ENCODE peak calls at places on chromosomes 6 and 20, in ten cellular contexts. One of them, this sample, is unnamed.

GRCh38 chr20:63538204-63539091 is 1.3 kb upstream of the PTK6 start:
- DNase-seq in esophagus muscularis mucosa: no peak
- DNase-seq in foreskin keratinocyte: no peak
- DNase-seq in tibial nerve: no peak
- DNase-seq in body of pancreas: peak; percentile 98
- DNase-seq in activated B cell treated with CpG ODN at 0.5 μM for 24 hours: no peak
- DNase-seq in lower lobe of right lung: peak; percentile 86
- DNase-seq in psoas muscle: no peak
- DNase-seq in B cell: no peak
- DNase-seq in fibroblast of mammary gland: peak; percentile 46
- DNase-seq in this sample: no peak

GRCh38 chr6:156839591-156840001 is 62.4 kb downstream of the ARID1B start:
- DNase-seq in foreskin keratinocyte: no peak
- DNase-seq in esophagus muscularis mucosa: no peak
- DNase-seq in B cell: no peak
- DNase-seq in psoas muscle: no peak
- DNase-seq in body of pancreas: peak; percentile 22
- DNase-seq in fibroblast of mammary gland: peak; percentile 92
- DNase-seq in tibial nerve: no peak
- DNase-seq in activated B cell treated with CpG ODN at 0.5 μM for 24 hours: no peak
- DNase-seq in lower lobe of right lung: no peak
- DNase-seq in this sample: no peak

GRCh38 chr6:72246926-72247325 is 360.6 kb downstream of the RIMS1 start:
- DNase-seq in activated B cell treated with CpG ODN at 0.5 μM for 24 hours: no peak
- DNase-seq in tibial nerve: no peak
- DNase-seq in B cell: no peak
- DNase-seq in lower lobe of right lung: no peak
- DNase-seq in fibroblast of mammary gland: no peak
- DNase-seq in foreskin keratinocyte: no peak
- DNase-seq in body of pancreas: peak; percentile 14
- DNase-seq in psoas muscle: no peak
- DNase-seq in esophagus muscularis mucosa: no peak
- DNase-seq in this sample: no peak

GRCh38 chr20:25389381-25389857 is 1.2 kb downstream of the ABHD12 start:
- DNase-seq in foreskin keratinocyte: peak; percentile 38
- DNase-seq in esophagus muscularis mucosa: no peak
- DNase-seq in lower lobe of right lung: no peak
- DNase-seq in body of pancreas: no peak
- DNase-seq in fibroblast of mammary gland: peak; percentile 52
- DNase-seq in B cell: no peak
- DNase-seq in psoas muscle: no peak
- DNase-seq in activated B cell treated with CpG ODN at 0.5 μM for 24 hours: no peak
- DNase-seq in tibial nerve: no peak
- DNase-seq in this sample: no peak

GRCh38 chr20:61937146-61937962 is 128.3 kb downstream of the TAF4 start:
- DNase-seq in fibroblast of mammary gland: no peak
- DNase-seq in B cell: no peak
- DNase-seq in foreskin keratinocyte: no peak
- DNase-seq in activated B cell treated with CpG ODN at 0.5 μM for 24 hours: no peak
- DNase-seq in psoas muscle: peak; percentile 34
- DNase-seq in body of pancreas: no peak
- DNase-seq in lower lobe of right lung: peak; percentile 27
- DNase-seq in tibial nerve: peak; percentile 5
- DNase-seq in esophagus muscularis mucosa: no peak
- DNase-seq in this sample: no peak

GRCh38 chr6:1789092-1789491 is 179.4 kb downstream of the FOXC1 start:
- DNase-seq in body of pancreas: no peak
- DNase-seq in esophagus muscularis mucosa: no peak
- DNase-seq in foreskin keratinocyte: no peak
- DNase-seq in activated B cell treated with CpG ODN at 0.5 μM for 24 hours: no peak
- DNase-seq in fibroblast of mammary gland: peak; percentile 63
- DNase-seq in tibial nerve: no peak
- DNase-seq in B cell: no peak
- DNase-seq in lower lobe of right lung: no peak
- DNase-seq in psoas muscle: no peak
- DNase-seq in this sample: no peak

GRCh38 chr20:60046011-60046413 is 87.8 kb downstream of the CDH26 start:
- DNase-seq in body of pancreas: no peak
- DNase-seq in lower lobe of right lung: no peak
- DNase-seq in psoas muscle: no peak
- DNase-seq in activated B cell treated with CpG ODN at 0.5 μM for 24 hours: no peak
- DNase-seq in tibial nerve: no peak
- DNase-seq in foreskin keratinocyte: no peak
- DNase-seq in esophagus muscularis mucosa: no peak
- DNase-seq in B cell: no peak
- DNase-seq in fibroblast of mammary gland: peak; percentile 12
- DNase-seq in this sample: no peak

GRCh38 chr20:54928564-54928963 is 453.2 kb downstream of the DOK5 start:
- DNase-seq in body of pancreas: no peak
- DNase-seq in foreskin keratinocyte: no peak
- DNase-seq in B cell: no peak
- DNase-seq in tibial nerve: no peak
- DNase-seq in esophagus muscularis mucosa: no peak
- DNase-seq in lower lobe of right lung: no peak
- DNase-seq in fibroblast of mammary gland: no peak
- DNase-seq in psoas muscle: no peak
- DNase-seq in activated B cell treated with CpG ODN at 0.5 μM for 24 hours: no peak
- DNase-seq in this sample: no peak

GRCh38 chr20:63496404-63497120 is 2.3 kb downstream of the EEF1A2 start:
- DNase-seq in B cell: no peak
- DNase-seq in esophagus muscularis mucosa: no peak
- DNase-seq in tibial nerve: no peak
- DNase-seq in body of pancreas: no peak
- DNase-seq in foreskin keratinocyte: peak; percentile 22
- DNase-seq in fibroblast of mammary gland: no peak
- DNase-seq in activated B cell treated with CpG ODN at 0.5 μM for 24 hours: no peak
- DNase-seq in lower lobe of right lung: no peak
- DNase-seq in psoas muscle: peak; percentile 59
- DNase-seq in this sample: no peak

GRCh38 chr20:20525756-20526155 is 157.9 kb downstream of the INSM1 start:
- DNase-seq in fibroblast of mammary gland: no peak
- DNase-seq in lower lobe of right lung: no peak
- DNase-seq in B cell: no peak
- DNase-seq in esophagus muscularis mucosa: no peak
- DNase-seq in tibial nerve: no peak
- DNase-seq in foreskin keratinocyte: no peak
- DNase-seq in psoas muscle: no peak
- DNase-seq in activated B cell treated with CpG ODN at 0.5 μM for 24 hours: no peak
- DNase-seq in body of pancreas: no peak
- DNase-seq in this sample: no peak

GRCh38 chr6:157436944-157437336 is 56.0 kb downstream of the ZDHHC14 start:
- DNase-seq in foreskin keratinocyte: no peak
- DNase-seq in tibial nerve: no peak
- DNase-seq in psoas muscle: no peak
- DNase-seq in B cell: no peak
- DNase-seq in esophagus muscularis mucosa: no peak
- DNase-seq in lower lobe of right lung: no peak
- DNase-seq in body of pancreas: no peak
- DNase-seq in activated B cell treated with CpG ODN at 0.5 μM for 24 hours: no peak
- DNase-seq in fibroblast of mammary gland: no peak
- DNase-seq in this sample: no peak

GRCh38 chr20:9119776-9120175 is 50.9 kb downstream of the PLCB4 start:
- DNase-seq in psoas muscle: peak; percentile 63
- DNase-seq in B cell: no peak
- DNase-seq in fibroblast of mammary gland: no peak
- DNase-seq in lower lobe of right lung: no peak
- DNase-seq in activated B cell treated with CpG ODN at 0.5 μM for 24 hours: no peak
- DNase-seq in esophagus muscularis mucosa: no peak
- DNase-seq in foreskin keratinocyte: peak; percentile 87
- DNase-seq in tibial nerve: no peak
- DNase-seq in body of pancreas: peak; percentile 28
- DNase-seq in this sample: no peak

GRCh38 chr20:58169441-58169840 is 59.0 kb downstream of the ANKRD60 start:
- DNase-seq in activated B cell treated with CpG ODN at 0.5 μM for 24 hours: no peak
- DNase-seq in B cell: no peak
- DNase-seq in tibial nerve: no peak
- DNase-seq in esophagus muscularis mucosa: no peak
- DNase-seq in lower lobe of right lung: no peak
- DNase-seq in psoas muscle: no peak
- DNase-seq in fibroblast of mammary gland: peak; percentile 73
- DNase-seq in body of pancreas: no peak
- DNase-seq in foreskin keratinocyte: no peak
- DNase-seq in this sample: no peak

GRCh38 chr6:90131614-90132423 is 164.8 kb downstream of the BACH2 start:
- DNase-seq in foreskin keratinocyte: no peak
- DNase-seq in psoas muscle: peak; percentile 77
- DNase-seq in activated B cell treated with CpG ODN at 0.5 μM for 24 hours: no peak
- DNase-seq in B cell: no peak
- DNase-seq in lower lobe of right lung: no peak
- DNase-seq in body of pancreas: peak; percentile 13
- DNase-seq in fibroblast of mammary gland: peak; percentile 94
- DNase-seq in esophagus muscularis mucosa: no peak
- DNase-seq in tibial nerve: no peak
- DNase-seq in this sample: no peak

GRCh38 chr6:159062564-159062945 is 17.8 kb upstream of the TAGAP start:
- DNase-seq in B cell: peak; percentile 26
- DNase-seq in fibroblast of mammary gland: no peak
- DNase-seq in activated B cell treated with CpG ODN at 0.5 μM for 24 hours: no peak
- DNase-seq in lower lobe of right lung: no peak
- DNase-seq in psoas muscle: no peak
- DNase-seq in body of pancreas: no peak
- DNase-seq in tibial nerve: no peak
- DNase-seq in esophagus muscularis mucosa: no peak
- DNase-seq in foreskin keratinocyte: no peak
- DNase-seq in this sample: no peak

GRCh38 chr6:53411451-53411850 is 62.7 kb upstream of the ELOVL5 start:
- DNase-seq in psoas muscle: no peak
- DNase-seq in esophagus muscularis mucosa: no peak
- DNase-seq in activated B cell treated with CpG ODN at 0.5 μM for 24 hours: no peak
- DNase-seq in tibial nerve: no peak
- DNase-seq in B cell: no peak
- DNase-seq in lower lobe of right lung: no peak
- DNase-seq in foreskin keratinocyte: no peak
- DNase-seq in body of pancreas: no peak
- DNase-seq in fibroblast of mammary gland: peak; percentile 42
- DNase-seq in this sample: no peak

GRCh38 chr20:16025084-16025483 is 548.2 kb downstream of the KIF16B start:
- DNase-seq in esophagus muscularis mucosa: no peak
- DNase-seq in B cell: no peak
- DNase-seq in psoas muscle: no peak
- DNase-seq in body of pancreas: no peak
- DNase-seq in lower lobe of right lung: no peak
- DNase-seq in activated B cell treated with CpG ODN at 0.5 μM for 24 hours: no peak
- DNase-seq in foreskin keratinocyte: no peak
- DNase-seq in fibroblast of mammary gland: no peak
- DNase-seq in tibial nerve: no peak
- DNase-seq in this sample: no peak

DNA sequence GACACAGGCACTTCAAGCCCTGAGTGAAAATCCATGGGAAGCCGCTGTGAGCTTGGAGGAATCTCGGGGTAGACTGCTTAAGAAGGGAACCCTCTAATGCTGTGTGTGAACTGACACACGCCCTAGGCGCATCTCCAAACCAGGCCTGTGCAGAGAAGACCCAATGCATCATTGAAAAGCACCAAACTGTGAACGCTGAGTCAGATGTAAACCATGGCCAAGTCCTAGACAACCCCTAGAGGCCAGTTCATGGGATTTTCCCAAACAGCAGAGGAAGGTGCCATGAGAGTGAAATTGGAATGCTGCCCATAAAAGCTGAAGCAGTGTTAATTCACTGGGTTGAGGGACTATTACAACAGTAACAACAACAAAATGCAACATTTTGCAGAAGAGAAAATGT is 296.5 kb downstream of the SMOC2 start:
- DNase-seq in B cell: no peak
- DNase-seq in tibial nerve: no peak
- DNase-seq in foreskin keratinocyte: peak; percentile 7
- DNase-seq in fibroblast of mammary gland: peak; percentile 22
- DNase-seq in lower lobe of right lung: no peak
- DNase-seq in psoas muscle: no peak
- DNase-seq in body of pancreas: no peak
- DNase-seq in activated B cell treated with CpG ODN at 0.5 μM for 24 hours: no peak
- DNase-seq in esophagus muscularis mucosa: peak; percentile 62
- DNase-seq in this sample: no peak
- TF ChIP-seq CTCF in B cell: no peak
- TF ChIP-seq CTCF in tibial nerve: no peak
- TF ChIP-seq CTCF in foreskin keratinocyte: peak; percentile 31
- TF ChIP-seq CTCF in fibroblast of mammary gland: no peak
- TF ChIP-seq CTCF in lower lobe of right lung: no peak
- TF ChIP-seq CTCF in psoas muscle: no peak
- TF ChIP-seq CTCF in body of pancreas: no peak
- TF ChIP-seq CTCF in activated B cell treated with CpG ODN at 0.5 μM for 24 hours: no peak
- TF ChIP-seq CTCF in esophagus muscularis mucosa: no peak
- TF ChIP-seq CTCF in this sample: no peak

DNA sequence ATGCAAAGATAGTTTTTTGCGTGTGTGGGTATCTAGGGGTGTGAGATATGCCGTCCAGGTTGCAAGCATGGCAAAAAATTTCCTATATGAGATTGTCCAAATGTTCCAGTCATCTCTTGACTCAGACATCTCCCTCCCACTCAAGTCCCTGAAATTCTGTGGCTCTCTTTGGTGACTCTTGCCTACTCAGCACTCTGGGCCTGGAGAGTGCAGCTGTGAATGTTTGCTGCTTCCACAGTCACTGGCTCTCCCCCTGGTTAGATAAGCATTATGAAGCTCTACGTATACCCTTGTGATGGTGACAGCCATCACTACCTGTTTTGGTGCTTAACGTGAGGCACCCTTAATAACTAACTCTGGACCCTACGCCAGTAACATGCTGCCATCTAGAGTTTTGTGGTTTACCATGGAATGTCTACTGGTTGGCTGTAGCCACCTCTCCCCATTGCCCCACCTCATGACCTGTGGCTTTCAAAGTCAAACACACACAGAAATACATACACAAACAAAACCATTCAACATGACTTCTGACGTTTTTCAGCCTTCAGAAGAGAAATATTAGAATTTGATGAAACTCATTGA is 621.9 kb upstream of the CITED2 start:
- DNase-seq in lower lobe of right lung: no peak
- DNase-seq in fibroblast of mammary gland: no peak
- DNase-seq in activated B cell treated with CpG ODN at 0.5 μM for 24 hours: no peak
- DNase-seq in foreskin keratinocyte: no peak
- DNase-seq in esophagus muscularis mucosa: no peak
- DNase-seq in psoas muscle: no peak
- DNase-seq in body of pancreas: peak; percentile 25
- DNase-seq in tibial nerve: no peak
- DNase-seq in B cell: peak; percentile 29
- DNase-seq in this sample: no peak
- TF ChIP-seq CTCF in lower lobe of right lung: peak; percentile 24
- TF ChIP-seq CTCF in fibroblast of mammary gland: no peak
- TF ChIP-seq CTCF in activated B cell treated with CpG ODN at 0.5 μM for 24 hours: no peak
- TF ChIP-seq CTCF in foreskin keratinocyte: peak; percentile 35
- TF ChIP-seq CTCF in esophagus muscularis mucosa: no peak
- TF ChIP-seq CTCF in psoas muscle: peak; percentile 21
- TF ChIP-seq CTCF in body of pancreas: no peak
- TF ChIP-seq CTCF in tibial nerve: no peak
- TF ChIP-seq CTCF in B cell: no peak
- TF ChIP-seq CTCF in this sample: no peak

GRCh38 chr6:105500693-105501092 is 97.8 kb upstream of the PREP start:
- DNase-seq in psoas muscle: no peak
- DNase-seq in body of pancreas: no peak
- DNase-seq in B cell: no peak
- DNase-seq in esophagus muscularis mucosa: no peak
- DNase-seq in lower lobe of right lung: no peak
- DNase-seq in fibroblast of mammary gland: no peak
- DNase-seq in activated B cell treated with CpG ODN at 0.5 μM for 24 hours: no peak
- DNase-seq in tibial nerve: no peak
- DNase-seq in foreskin keratinocyte: no peak
- DNase-seq in this sample: no peak
- TF ChIP-seq CTCF in psoas muscle: no peak
- TF ChIP-seq CTCF in body of pancreas: no peak
- TF ChIP-seq CTCF in B cell: no peak
- TF ChIP-seq CTCF in esophagus muscularis mucosa: no peak
- TF ChIP-seq CTCF in lower lobe of right lung: no peak
- TF ChIP-seq CTCF in fibroblast of mammary gland: no peak
- TF ChIP-seq CTCF in activated B cell treated with CpG ODN at 0.5 μM for 24 hours: no peak
- TF ChIP-seq CTCF in tibial nerve: no peak
- TF ChIP-seq CTCF in foreskin keratinocyte: no peak
- TF ChIP-seq CTCF in this sample: no peak

GRCh38 chr20:36122931-36123288 is 31.6 kb upstream of the EPB41L1 start:
- DNase-seq in body of pancreas: no peak
- DNase-seq in esophagus muscularis mucosa: no peak
- DNase-seq in B cell: no peak
- DNase-seq in fibroblast of mammary gland: no peak
- DNase-seq in tibial nerve: no peak
- DNase-seq in foreskin keratinocyte: no peak
- DNase-seq in psoas muscle: no peak
- DNase-seq in lower lobe of right lung: no peak
- DNase-seq in activated B cell treated with CpG ODN at 0.5 μM for 24 hours: no peak
- DNase-seq in this sample: no peak
- TF ChIP-seq CTCF in body of pancreas: no peak
- TF ChIP-seq CTCF in esophagus muscularis mucosa: no peak
- TF ChIP-seq CTCF in B cell: no peak
- TF ChIP-seq CTCF in fibroblast of mammary gland: no peak
- TF ChIP-seq CTCF in tibial nerve: no peak
- TF ChIP-seq CTCF in foreskin keratinocyte: no peak
- TF ChIP-seq CTCF in psoas muscle: no peak
- TF ChIP-seq CTCF in lower lobe of right lung: no peak
- TF ChIP-seq CTCF in activated B cell treated with CpG ODN at 0.5 μM for 24 hours: no peak
- TF ChIP-seq CTCF in this sample: no peak

This sample was measured in mesothelial cell of epicardium.